ENCODE peak calls at places on chromosomes 7 and 10, in six cellular contexts. D is HEK293T, K is retina, L is AML-193, B is neural crest cell, P is heart right ventricle. X is an unnamed sample.

GRCh38 chr10:50653142-50653541 is 29.4 kb upstream of the SGMS1 start:
- DNase-seq in D (peak), K (no peak), L (no peak), B (no peak), P (no peak), X (peak)

GRCh38 chr7:105285118-105285874 is 103.4 kb downstream of the SRPK2 start:
- DNase-seq in D (no peak), K (no peak), L (no peak), B (no peak), P (no peak), X (no peak)

GRCh38 chr10:101284171-101285092 is 55.2 kb upstream of the LBX1 start:
- DNase-seq in D (no peak), K (peak), L (no peak), B (no peak), P (no peak), X (no peak)

GRCh38 chr7:75925717-75926435 is 10.9 kb downstream of the POR start:
- DNase-seq in D (no peak), K (no peak), L (no peak), B (no peak), P (no peak), X (no peak)

GRCh38 chr10:11515596-11516418 is 95.6 kb downstream of the USP6NL start:
- DNase-seq in D (peak), K (peak), L (peak), B (no peak), P (no peak), X (peak)

GRCh38 chr7:150516956-150517355 is 2.3 kb downstream of the GIMAP7 start:
- DNase-seq in D (no peak), K (no peak), L (no peak), B (no peak), P (no peak), X (no peak)

GRCh38 chr10:124708922-124709520 is 35.2 kb downstream of the FAM53B start:
- DNase-seq in D (no peak), K (peak), L (no peak), B (no peak), P (no peak), X (no peak)

GRCh38 chr10:17354781-17355180 is 99.6 kb downstream of the ST8SIA6 start:
- DNase-seq in D (no peak), K (no peak), L (no peak), B (no peak), P (no peak), X (no peak)

GRCh38 chr7:73606801-73607691 is 17.3 kb downstream of the MLXIPL start:
- DNase-seq in D (peak), K (peak), L (peak), B (peak), P (peak), X (peak)

GRCh38 chr7:20602306-20602705 is 13.2 kb upstream of the ABCB5 start:
- DNase-seq in D (no peak), K (no peak), L (no peak), B (no peak), P (no peak), X (no peak)

GRCh38 chr7:51141451-51141971 is 175.1 kb downstream of the COBL start:
- DNase-seq in D (peak), K (peak), L (no peak), B (no peak), P (no peak), X (peak)

X was measured in KBM-7.